ENCODE peak calls at places on chromosomes 16 and 17, in five cellular contexts. One of them, this sample, is unnamed.

GRCh38 chr16:12545792-12546342 is 257.8 kb downstream of the CPPED1 start:
- DNase-seq in endodermal cell: no peak
- DNase-seq in esophagus muscularis mucosa: no peak
- DNase-seq in ovary: no peak
- DNase-seq in GM06990: peak; percentile 61
- DNase-seq in this sample: no peak

GRCh38 chr16:71722801-71723536 is 1.5 kb downstream of the PHLPP2 start:
- DNase-seq in endodermal cell: peak; percentile 94
- DNase-seq in esophagus muscularis mucosa: no peak
- DNase-seq in ovary: peak; percentile 65
- DNase-seq in GM06990: peak; percentile 73
- DNase-seq in this sample: peak; percentile 90

GRCh38 chr17:73493212-73493814 is 150.9 kb downstream of the SDK2 start:
- DNase-seq in endodermal cell: peak; percentile 88
- DNase-seq in esophagus muscularis mucosa: no peak
- DNase-seq in ovary: no peak
- DNase-seq in GM06990: no peak
- DNase-seq in this sample: peak; percentile 80

GRCh38 chr17:66347661-66348604 is 45.5 kb downstream of the PRKCA start:
- DNase-seq in endodermal cell: no peak
- DNase-seq in esophagus muscularis mucosa: no peak
- DNase-seq in ovary: no peak
- DNase-seq in GM06990: no peak
- DNase-seq in this sample: no peak

GRCh38 chr17:12732366-12732765 is 56.9 kb upstream of the ARHGAP44 start:
- DNase-seq in endodermal cell: no peak
- DNase-seq in esophagus muscularis mucosa: no peak
- DNase-seq in ovary: no peak
- DNase-seq in GM06990: no peak
- DNase-seq in this sample: no peak

GRCh38 chr16:9107025-9107970 is 15.9 kb downstream of the HAPSTR1 start:
- DNase-seq in endodermal cell: no peak
- DNase-seq in esophagus muscularis mucosa: no peak
- DNase-seq in ovary: no peak
- DNase-seq in GM06990: no peak
- DNase-seq in this sample: no peak

GRCh38 chr16:71628810-71629209 is 2.8 kb downstream of the MARVELD3 start:
- DNase-seq in endodermal cell: peak; percentile 49
- DNase-seq in esophagus muscularis mucosa: no peak
- DNase-seq in ovary: no peak
- DNase-seq in GM06990: no peak
- DNase-seq in this sample: no peak

GRCh38 chr16:85240982-85241924 is 129.0 kb upstream of the CIBAR2 start:
- DNase-seq in endodermal cell: peak; percentile 63
- DNase-seq in esophagus muscularis mucosa: no peak
- DNase-seq in ovary: no peak
- DNase-seq in GM06990: no peak
- DNase-seq in this sample: no peak

GRCh38 chr16:70736454-70737376 is 50.9 kb upstream of the MTSS2 start:
- DNase-seq in endodermal cell: peak; percentile 66
- DNase-seq in esophagus muscularis mucosa: no peak
- DNase-seq in ovary: no peak
- DNase-seq in GM06990: no peak
- DNase-seq in this sample: peak; percentile 81

GRCh38 chr17:45130640-45131293 is 1.5 kb downstream of the PLCD3 start:
- DNase-seq in endodermal cell: no peak
- DNase-seq in esophagus muscularis mucosa: no peak
- DNase-seq in ovary: no peak
- DNase-seq in GM06990: no peak
- DNase-seq in this sample: peak; percentile 60

GRCh38 chr16:803751-804075 is 3.2 kb upstream of the GNG13 start:
- DNase-seq in endodermal cell: no peak
- DNase-seq in esophagus muscularis mucosa: no peak
- DNase-seq in ovary: no peak
- DNase-seq in GM06990: no peak
- DNase-seq in this sample: no peak
- H3K27me3 ChIP-seq in endodermal cell: peaks cover 18% of the 10 kb centered on the region
- H3K27me3 ChIP-seq in esophagus muscularis mucosa: no peaks in the 10 kb centered on the region
- H3K27me3 ChIP-seq in ovary: peaks cover 9% of the 10 kb centered on the region
- H3K27me3 ChIP-seq in GM06990: no peaks in the 10 kb centered on the region
- H3K27me3 ChIP-seq in this sample: peaks cover 12% of the 10 kb centered on the region

GRCh38 chr17:81492202-81492601 is 20.4 kb downstream of the ACTG1 start:
- DNase-seq in endodermal cell: no peak
- DNase-seq in esophagus muscularis mucosa: no peak
- DNase-seq in ovary: no peak
- DNase-seq in GM06990: no peak
- DNase-seq in this sample: no peak

GRCh38 chr17:81492706-81493105 is 19.9 kb downstream of the ACTG1 start:
- DNase-seq in endodermal cell: no peak
- DNase-seq in esophagus muscularis mucosa: no peak
- DNase-seq in ovary: no peak
- DNase-seq in GM06990: no peak
- DNase-seq in this sample: no peak

GRCh38 chr17:81491761-81492160 is 20.8 kb downstream of the ACTG1 start:
- DNase-seq in endodermal cell: no peak
- DNase-seq in esophagus muscularis mucosa: no peak
- DNase-seq in ovary: no peak
- DNase-seq in GM06990: no peak
- DNase-seq in this sample: no peak

GRCh38 chr17:81493198-81494038 is 19.2 kb downstream of the ACTG1 start:
- DNase-seq in endodermal cell: peak; percentile 77
- DNase-seq in esophagus muscularis mucosa: no peak
- DNase-seq in ovary: no peak
- DNase-seq in GM06990: no peak
- DNase-seq in this sample: no peak

GRCh38 chr17:81494984-81495383 is 17.6 kb downstream of the ACTG1 start:
- DNase-seq in endodermal cell: peak; percentile 69
- DNase-seq in esophagus muscularis mucosa: no peak
- DNase-seq in ovary: no peak
- DNase-seq in GM06990: no peak
- DNase-seq in this sample: no peak
- H3K27me3 ChIP-seq in endodermal cell: no peaks in the 10 kb centered on the region
- H3K27me3 ChIP-seq in esophagus muscularis mucosa: no peaks in the 10 kb centered on the region
- H3K27me3 ChIP-seq in ovary: no peaks in the 10 kb centered on the region
- H3K27me3 ChIP-seq in GM06990: peaks cover 2% of the 10 kb centered on the region
- H3K27me3 ChIP-seq in this sample: peaks cover 7% of the 10 kb centered on the region

DNA sequence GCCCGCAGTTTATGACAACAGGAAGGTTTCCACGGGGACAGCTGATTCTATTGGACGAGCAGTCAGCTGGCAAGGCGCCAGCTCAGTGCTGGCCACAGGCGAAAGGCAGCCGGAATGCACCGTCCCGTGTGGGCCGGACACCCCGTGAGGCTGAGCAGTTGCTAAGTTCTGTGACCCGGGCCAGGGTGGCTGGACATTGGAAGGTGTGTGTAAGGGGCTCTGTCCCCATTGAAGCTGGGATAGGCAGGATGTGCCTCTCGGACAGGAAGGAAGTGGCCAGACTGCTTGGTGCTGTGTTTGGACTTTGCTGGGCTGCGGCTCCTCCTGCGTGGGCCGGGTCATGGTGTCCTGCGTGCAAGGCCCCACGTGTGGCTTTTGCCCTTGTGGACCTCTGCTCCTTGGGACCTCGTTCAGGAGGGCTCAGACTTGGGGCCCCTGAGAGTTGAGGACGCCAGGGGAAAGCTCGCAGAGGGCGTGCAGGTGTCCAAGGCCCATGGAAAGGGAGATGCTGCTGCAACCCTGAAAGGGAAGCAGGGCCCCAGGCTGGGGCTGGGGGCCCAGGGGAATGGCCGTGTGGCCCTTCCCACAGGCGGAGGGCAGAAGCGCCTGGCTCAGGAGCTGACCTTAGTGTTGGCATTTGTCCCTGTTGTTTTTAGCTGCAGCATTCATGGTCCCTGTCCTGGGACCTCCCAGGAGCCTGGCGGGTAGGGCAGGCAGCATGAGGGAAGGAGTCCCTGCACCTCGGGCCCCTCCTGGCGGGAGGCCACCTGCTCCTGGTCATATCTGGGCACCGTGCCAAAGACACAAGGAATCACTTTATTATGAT is 10.0 kb downstream of the BAIAP2 start:
- DNase-seq in endodermal cell: no peak
- DNase-seq in esophagus muscularis mucosa: peak; percentile 95
- DNase-seq in ovary: peak; percentile 56
- DNase-seq in GM06990: no peak
- DNase-seq in this sample: no peak
- H3K27me3 ChIP-seq in endodermal cell: no peaks in the 10 kb centered on the region
- H3K27me3 ChIP-seq in esophagus muscularis mucosa: no peaks in the 10 kb centered on the region
- H3K27me3 ChIP-seq in ovary: no peaks in the 10 kb centered on the region
- H3K27me3 ChIP-seq in GM06990: no peaks in the 10 kb centered on the region
- H3K27me3 ChIP-seq in this sample: no peaks in the 10 kb centered on the region

GRCh38 chr17:58112970-58113631 is 29.9 kb downstream of the DYNLL2 start:
- DNase-seq in endodermal cell: peak; percentile 96
- DNase-seq in esophagus muscularis mucosa: peak; percentile 95
- DNase-seq in ovary: peak; percentile 60
- DNase-seq in GM06990: peak; percentile 32
- DNase-seq in this sample: peak; percentile 67

GRCh38 chr17:58111676-58112075 is 28.5 kb downstream of the DYNLL2 start:
- DNase-seq in endodermal cell: no peak
- DNase-seq in esophagus muscularis mucosa: no peak
- DNase-seq in ovary: no peak
- DNase-seq in GM06990: no peak
- DNase-seq in this sample: no peak

GRCh38 chr17:58117382-58117781 is 30.8 kb upstream of the OR4D1 start:
- DNase-seq in endodermal cell: no peak
- DNase-seq in esophagus muscularis mucosa: peak; percentile 78
- DNase-seq in ovary: no peak
- DNase-seq in GM06990: no peak
- DNase-seq in this sample: no peak

GRCh38 chr17:58110012-58110411 is 26.8 kb downstream of the DYNLL2 start:
- DNase-seq in endodermal cell: no peak
- DNase-seq in esophagus muscularis mucosa: no peak
- DNase-seq in ovary: no peak
- DNase-seq in GM06990: no peak
- DNase-seq in this sample: no peak

DNA sequence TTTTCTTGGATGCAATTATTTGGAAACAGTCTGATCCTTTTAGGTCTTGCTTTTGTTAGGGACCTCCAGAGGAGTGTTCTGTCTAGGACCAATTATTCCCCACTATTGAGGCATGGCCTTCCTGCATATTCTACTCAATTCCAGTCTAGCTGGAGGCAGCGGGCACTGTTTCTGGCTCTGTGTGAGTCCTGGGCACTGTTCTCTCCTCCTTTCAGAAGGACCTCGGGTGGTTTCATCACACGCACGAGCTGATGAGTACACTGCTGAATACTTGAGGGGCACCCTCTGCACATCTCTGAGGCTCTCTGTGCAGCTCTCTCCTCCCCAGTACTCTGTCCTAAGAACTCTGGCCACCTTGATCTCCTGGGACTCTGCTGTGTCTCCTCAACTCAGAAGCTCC is 30.7 kb downstream of the DYNLL2 start:
- DNase-seq in endodermal cell: no peak
- DNase-seq in esophagus muscularis mucosa: no peak
- DNase-seq in ovary: no peak
- DNase-seq in GM06990: no peak
- DNase-seq in this sample: no peak
- H3K27me3 ChIP-seq in endodermal cell: peaks cover 48% of the 10 kb centered on the region
- H3K27me3 ChIP-seq in esophagus muscularis mucosa: no peaks in the 10 kb centered on the region
- H3K27me3 ChIP-seq in ovary: no peaks in the 10 kb centered on the region
- H3K27me3 ChIP-seq in GM06990: no peaks in the 10 kb centered on the region
- H3K27me3 ChIP-seq in this sample: peaks cover 2% of the 10 kb centered on the region

GRCh38 chr16:31362476-31363405 is 7.8 kb downstream of the ITGAX start:
- DNase-seq in endodermal cell: no peak
- DNase-seq in esophagus muscularis mucosa: no peak
- DNase-seq in ovary: no peak
- DNase-seq in GM06990: no peak
- DNase-seq in this sample: peak; percentile 36

GRCh38 chr16:31361201-31362110 is 6.5 kb downstream of the ITGAX start:
- DNase-seq in endodermal cell: no peak
- DNase-seq in esophagus muscularis mucosa: no peak
- DNase-seq in ovary: no peak
- DNase-seq in GM06990: no peak
- DNase-seq in this sample: peak; percentile 49

GRCh38 chr16:31360296-31360695 is 5.3 kb downstream of the ITGAX start:
- DNase-seq in endodermal cell: no peak
- DNase-seq in esophagus muscularis mucosa: no peak
- DNase-seq in ovary: no peak
- DNase-seq in GM06990: no peak
- DNase-seq in this sample: no peak

GRCh38 chr16:31365131-31365865 is 10.3 kb downstream of the ITGAX start:
- DNase-seq in endodermal cell: no peak
- DNase-seq in esophagus muscularis mucosa: no peak
- DNase-seq in ovary: no peak
- DNase-seq in GM06990: peak; percentile 50
- DNase-seq in this sample: no peak

DNA sequence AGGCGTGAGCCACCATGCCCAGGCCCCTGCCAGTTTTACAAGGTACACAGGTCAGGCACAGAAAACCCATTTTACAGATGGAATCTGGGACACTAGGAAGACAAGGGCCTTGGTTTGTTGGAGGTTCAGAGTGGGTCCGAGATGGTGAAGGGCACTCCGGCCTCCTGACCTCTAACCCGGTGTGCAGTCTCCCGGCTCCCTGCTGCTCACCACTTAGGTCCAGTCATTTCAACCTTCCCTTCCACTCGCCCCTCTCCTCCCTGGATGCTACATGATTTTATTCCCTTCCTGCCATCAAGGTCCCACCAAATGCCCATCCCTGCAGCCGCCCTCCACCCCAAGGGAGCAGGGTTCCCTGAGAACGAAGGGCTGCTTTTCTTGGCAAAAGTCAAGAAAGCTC is 8.7 kb downstream of the ITGAX start:
- DNase-seq in endodermal cell: no peak
- DNase-seq in esophagus muscularis mucosa: no peak
- DNase-seq in ovary: no peak
- DNase-seq in GM06990: no peak
- DNase-seq in this sample: no peak
- H3K27me3 ChIP-seq in endodermal cell: no peaks in the 10 kb centered on the region
- H3K27me3 ChIP-seq in esophagus muscularis mucosa: no peaks in the 10 kb centered on the region
- H3K27me3 ChIP-seq in ovary: no peaks in the 10 kb centered on the region
- H3K27me3 ChIP-seq in GM06990: no peaks in the 10 kb centered on the region
- H3K27me3 ChIP-seq in this sample: no peaks in the 10 kb centered on the region

GRCh38 chr16:20803561-20804214 is 2.6 kb downstream of the ERI2 start:
- DNase-seq in endodermal cell: no peak
- DNase-seq in esophagus muscularis mucosa: no peak
- DNase-seq in ovary: no peak
- DNase-seq in GM06990: no peak
- DNase-seq in this sample: no peak

GRCh38 chr16:20803192-20803560 is 3.1 kb downstream of the ERI2 start:
- DNase-seq in endodermal cell: no peak
- DNase-seq in esophagus muscularis mucosa: no peak
- DNase-seq in ovary: no peak
- DNase-seq in GM06990: no peak
- DNase-seq in this sample: no peak

GRCh38 chr16:20811889-20812439 is 5.6 kb downstream of the REXO5 start:
- DNase-seq in endodermal cell: no peak
- DNase-seq in esophagus muscularis mucosa: no peak
- DNase-seq in ovary: no peak
- DNase-seq in GM06990: no peak
- DNase-seq in this sample: no peak

GRCh38 chr16:20806168-20807050 is at the start of the genes ERI2 and REXO5:
- DNase-seq in endodermal cell: peak; percentile 97
- DNase-seq in esophagus muscularis mucosa: peak; percentile 97
- DNase-seq in ovary: peak; percentile 83
- DNase-seq in GM06990: peak; percentile 85
- DNase-seq in this sample: peak; percentile 87

GRCh38 chr16:20807822-20808207 is 1.5 kb downstream of the REXO5 start:
- DNase-seq in endodermal cell: no peak
- DNase-seq in esophagus muscularis mucosa: no peak
- DNase-seq in ovary: no peak
- DNase-seq in GM06990: peak; percentile 6
- DNase-seq in this sample: no peak
- H3K27me3 ChIP-seq in endodermal cell: no peaks in the 10 kb centered on the region
- H3K27me3 ChIP-seq in esophagus muscularis mucosa: no peaks in the 10 kb centered on the region
- H3K27me3 ChIP-seq in ovary: no peaks in the 10 kb centered on the region
- H3K27me3 ChIP-seq in GM06990: no peaks in the 10 kb centered on the region
- H3K27me3 ChIP-seq in this sample: no peaks in the 10 kb centered on the region

This sample was measured in H7.